ENCODE peak calls at places on chromosomes 11 and 22, in nine cellular contexts. One of them, this sample, is unnamed.
A peak's percentile ranks its signal among the peaks of the same experiment; 100 is the strongest.

GRCh38 chr11:116607027-116607426 is 165.8 kb downstream of the BUD13 start:
- DNase-seq in stomach: no peak
- DNase-seq in BE2C: no peak
- DNase-seq in endothelial cell: no peak
- DNase-seq in GM20000: no peak
- DNase-seq in AG10803: no peak
- DNase-seq in nephron progenitor cell: no peak
- DNase-seq in HFF-Myc: no peak
- DNase-seq in lower leg skin: peak; percentile 18
- DNase-seq in this sample: no peak

GRCh38 chr11:37504066-37504611 is 906.1 kb upstream of the RAG2 start:
- DNase-seq in stomach: no peak
- DNase-seq in BE2C: no peak
- DNase-seq in endothelial cell: no peak
- DNase-seq in GM20000: peak; percentile 30
- DNase-seq in AG10803: peak; percentile 52
- DNase-seq in nephron progenitor cell: no peak
- DNase-seq in HFF-Myc: peak; percentile 32
- DNase-seq in lower leg skin: no peak
- DNase-seq in this sample: no peak

GRCh38 chr11:35173011-35173511 is 34.1 kb downstream of the CD44 start:
- DNase-seq in stomach: peak; percentile 34
- DNase-seq in BE2C: no peak
- DNase-seq in endothelial cell: no peak
- DNase-seq in GM20000: peak; percentile 15
- DNase-seq in AG10803: no peak
- DNase-seq in nephron progenitor cell: no peak
- DNase-seq in HFF-Myc: no peak
- DNase-seq in lower leg skin: no peak
- DNase-seq in this sample: no peak

GRCh38 chr11:89275966-89276365 is 98.3 kb downstream of the TYR start:
- DNase-seq in stomach: no peak
- DNase-seq in BE2C: no peak
- DNase-seq in endothelial cell: no peak
- DNase-seq in GM20000: no peak
- DNase-seq in AG10803: no peak
- DNase-seq in nephron progenitor cell: no peak
- DNase-seq in HFF-Myc: no peak
- DNase-seq in lower leg skin: no peak
- DNase-seq in this sample: no peak

GRCh38 chr22:20438678-20439492 is 1.3 kb upstream of the SCARF2 start:
- DNase-seq in stomach: no peak
- DNase-seq in BE2C: peak; percentile 9
- DNase-seq in endothelial cell: no peak
- DNase-seq in GM20000: peak; percentile 43
- DNase-seq in AG10803: no peak
- DNase-seq in nephron progenitor cell: no peak
- DNase-seq in HFF-Myc: no peak
- DNase-seq in lower leg skin: peak; percentile 86
- DNase-seq in this sample: no peak

GRCh38 chr11:11856638-11857037 is 14.9 kb downstream of the USP47 start:
- DNase-seq in stomach: no peak
- DNase-seq in BE2C: no peak
- DNase-seq in endothelial cell: no peak
- DNase-seq in GM20000: no peak
- DNase-seq in AG10803: peak; percentile 53
- DNase-seq in nephron progenitor cell: no peak
- DNase-seq in HFF-Myc: no peak
- DNase-seq in lower leg skin: no peak
- DNase-seq in this sample: no peak

GRCh38 chr11:74185695-74186094 is 14.6 kb downstream of the PPME1 start:
- DNase-seq in stomach: no peak
- DNase-seq in BE2C: no peak
- DNase-seq in endothelial cell: no peak
- DNase-seq in GM20000: no peak
- DNase-seq in AG10803: no peak
- DNase-seq in nephron progenitor cell: no peak
- DNase-seq in HFF-Myc: peak; percentile 12
- DNase-seq in lower leg skin: no peak
- DNase-seq in this sample: no peak

GRCh38 chr11:94107363-94107762 is 21.3 kb upstream of the PANX1 start:
- DNase-seq in stomach: no peak
- DNase-seq in BE2C: no peak
- DNase-seq in endothelial cell: no peak
- DNase-seq in GM20000: no peak
- DNase-seq in AG10803: no peak
- DNase-seq in nephron progenitor cell: no peak
- DNase-seq in HFF-Myc: no peak
- DNase-seq in lower leg skin: no peak
- DNase-seq in this sample: no peak

GRCh38 chr22:41146573-41146972 is 54.2 kb downstream of the EP300 start:
- DNase-seq in stomach: no peak
- DNase-seq in BE2C: no peak
- DNase-seq in endothelial cell: no peak
- DNase-seq in GM20000: no peak
- DNase-seq in AG10803: no peak
- DNase-seq in nephron progenitor cell: no peak
- DNase-seq in HFF-Myc: no peak
- DNase-seq in lower leg skin: no peak
- DNase-seq in this sample: no peak

GRCh38 chr11:77990981-77991380 is 3.5 kb downstream of the INTS4 start:
- DNase-seq in stomach: no peak
- DNase-seq in BE2C: no peak
- DNase-seq in endothelial cell: no peak
- DNase-seq in GM20000: no peak
- DNase-seq in AG10803: no peak
- DNase-seq in nephron progenitor cell: no peak
- DNase-seq in HFF-Myc: no peak
- DNase-seq in lower leg skin: no peak
- DNase-seq in this sample: no peak

GRCh38 chr22:44623771-44624510 is 78.1 kb upstream of the PRR5 start:
- DNase-seq in stomach: no peak
- DNase-seq in BE2C: peak; percentile 57
- DNase-seq in endothelial cell: peak; percentile 70
- DNase-seq in GM20000: no peak
- DNase-seq in AG10803: peak; percentile 18
- DNase-seq in nephron progenitor cell: peak; percentile 55
- DNase-seq in HFF-Myc: no peak
- DNase-seq in lower leg skin: no peak
- DNase-seq in this sample: no peak

GRCh38 chr11:110797453-110797852 is 85.2 kb upstream of the ARHGAP20 start:
- DNase-seq in stomach: no peak
- DNase-seq in BE2C: no peak
- DNase-seq in endothelial cell: no peak
- DNase-seq in GM20000: peak; percentile 28
- DNase-seq in AG10803: no peak
- DNase-seq in nephron progenitor cell: no peak
- DNase-seq in HFF-Myc: no peak
- DNase-seq in lower leg skin: no peak
- DNase-seq in this sample: no peak

GRCh38 chr22:32994046-32994827 is 63.9 kb downstream of the SYN3 start:
- DNase-seq in stomach: no peak
- DNase-seq in BE2C: no peak
- DNase-seq in endothelial cell: no peak
- DNase-seq in GM20000: no peak
- DNase-seq in AG10803: no peak
- DNase-seq in nephron progenitor cell: no peak
- DNase-seq in HFF-Myc: no peak
- DNase-seq in lower leg skin: peak; percentile 88
- DNase-seq in this sample: no peak

GRCh38 chr22:20242393-20243175 is 25.5 kb downstream of the RTN4R start:
- DNase-seq in stomach: no peak
- DNase-seq in BE2C: no peak
- DNase-seq in endothelial cell: no peak
- DNase-seq in GM20000: no peak
- DNase-seq in AG10803: no peak
- DNase-seq in nephron progenitor cell: no peak
- DNase-seq in HFF-Myc: no peak
- DNase-seq in lower leg skin: no peak
- DNase-seq in this sample: no peak

GRCh38 chr11:119902656-119903181 is 173.7 kb upstream of the NECTIN1 start:
- DNase-seq in stomach: no peak
- DNase-seq in BE2C: no peak
- DNase-seq in endothelial cell: no peak
- DNase-seq in GM20000: no peak
- DNase-seq in AG10803: no peak
- DNase-seq in nephron progenitor cell: no peak
- DNase-seq in HFF-Myc: no peak
- DNase-seq in lower leg skin: no peak
- DNase-seq in this sample: no peak

GRCh38 chr11:94330789-94331188 is 26.4 kb downstream of the IZUMO1R start:
- DNase-seq in stomach: no peak
- DNase-seq in BE2C: no peak
- DNase-seq in endothelial cell: no peak
- DNase-seq in GM20000: no peak
- DNase-seq in AG10803: no peak
- DNase-seq in nephron progenitor cell: no peak
- DNase-seq in HFF-Myc: no peak
- DNase-seq in lower leg skin: no peak
- DNase-seq in this sample: no peak

GRCh38 chr22:41998361-41999261 is at the start of gene WBP2NL:
- DNase-seq in stomach: peak; percentile 92
- DNase-seq in BE2C: peak; percentile 92
- DNase-seq in endothelial cell: no peak
- DNase-seq in GM20000: peak; percentile 97
- DNase-seq in AG10803: peak; percentile 70
- DNase-seq in nephron progenitor cell: no peak
- DNase-seq in HFF-Myc: no peak
- DNase-seq in lower leg skin: peak; percentile 95
- DNase-seq in this sample: peak; percentile 83

GRCh38 chr22:19974233-19974861 is 32.7 kb upstream of the TXNRD2 start:
- DNase-seq in stomach: peak; percentile 53
- DNase-seq in BE2C: peak; percentile 94
- DNase-seq in endothelial cell: peak; percentile 78
- DNase-seq in GM20000: peak; percentile 83
- DNase-seq in AG10803: peak; percentile 48
- DNase-seq in nephron progenitor cell: peak; percentile 73
- DNase-seq in HFF-Myc: no peak
- DNase-seq in lower leg skin: no peak
- DNase-seq in this sample: no peak

GRCh38 chr11:32416301-32416700 is 19.0 kb downstream of the WT1 start:
- DNase-seq in stomach: no peak
- DNase-seq in BE2C: no peak
- DNase-seq in endothelial cell: no peak
- DNase-seq in GM20000: no peak
- DNase-seq in AG10803: no peak
- DNase-seq in nephron progenitor cell: no peak
- DNase-seq in HFF-Myc: no peak
- DNase-seq in lower leg skin: no peak
- DNase-seq in this sample: no peak

DNA sequence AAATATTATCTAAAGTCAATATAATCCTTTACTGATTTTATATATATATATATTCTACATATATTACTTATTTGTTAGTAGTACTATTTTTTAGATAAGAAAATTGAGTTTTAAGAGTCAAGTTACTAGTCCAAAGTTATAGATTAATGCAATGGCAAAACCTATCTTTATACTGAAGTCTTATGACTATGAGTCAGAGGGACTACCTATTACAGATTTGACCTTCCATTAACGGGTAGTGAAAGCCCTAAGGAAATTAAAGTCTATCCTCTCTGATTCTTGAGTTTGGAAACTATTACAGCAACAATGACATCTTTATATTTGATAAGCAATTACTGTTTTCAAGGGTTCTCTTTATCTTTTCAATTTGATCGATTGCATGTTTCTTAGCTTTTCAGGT is 315.8 kb downstream of the CASP12 start:
- DNase-seq in stomach: no peak
- DNase-seq in BE2C: no peak
- DNase-seq in endothelial cell: no peak
- DNase-seq in GM20000: no peak
- DNase-seq in AG10803: no peak
- DNase-seq in nephron progenitor cell: no peak
- DNase-seq in HFF-Myc: no peak
- DNase-seq in lower leg skin: no peak
- DNase-seq in this sample: no peak
- TF ChIP-seq CTCF in stomach: no peak
- TF ChIP-seq CTCF in BE2C: no peak
- TF ChIP-seq CTCF in endothelial cell: no peak
- TF ChIP-seq CTCF in GM20000: no peak
- TF ChIP-seq CTCF in AG10803: no peak
- TF ChIP-seq CTCF in nephron progenitor cell: no peak
- TF ChIP-seq CTCF in HFF-Myc: no peak
- TF ChIP-seq CTCF in lower leg skin: no peak
- TF ChIP-seq CTCF in this sample: no peak

GRCh38 chr22:24230911-24231656 is 13.8 kb downstream of the GGT5 start:
- DNase-seq in stomach: peak; percentile 74
- DNase-seq in BE2C: no peak
- DNase-seq in endothelial cell: peak; percentile 75
- DNase-seq in GM20000: peak; percentile 80
- DNase-seq in AG10803: no peak
- DNase-seq in nephron progenitor cell: peak; percentile 63
- DNase-seq in HFF-Myc: no peak
- DNase-seq in lower leg skin: no peak
- DNase-seq in this sample: peak; percentile 61
- TF ChIP-seq CTCF in stomach: peak; percentile 18
- TF ChIP-seq CTCF in BE2C: peak; percentile 29
- TF ChIP-seq CTCF in endothelial cell: peak; percentile 70
- TF ChIP-seq CTCF in GM20000: peak; percentile 45
- TF ChIP-seq CTCF in AG10803: peak; percentile 18
- TF ChIP-seq CTCF in nephron progenitor cell: peak; percentile 42
- TF ChIP-seq CTCF in HFF-Myc: peak; percentile 25
- TF ChIP-seq CTCF in lower leg skin: no peak
- TF ChIP-seq CTCF in this sample: no peak

GRCh38 chr11:101974255-101974654 is 57.9 kb upstream of the ANGPTL5 start:
- DNase-seq in stomach: no peak
- DNase-seq in BE2C: no peak
- DNase-seq in endothelial cell: no peak
- DNase-seq in GM20000: no peak
- DNase-seq in AG10803: peak; percentile 33
- DNase-seq in nephron progenitor cell: no peak
- DNase-seq in HFF-Myc: peak; percentile 2
- DNase-seq in lower leg skin: no peak
- DNase-seq in this sample: no peak
- TF ChIP-seq CTCF in stomach: no peak
- TF ChIP-seq CTCF in BE2C: no peak
- TF ChIP-seq CTCF in endothelial cell: no peak
- TF ChIP-seq CTCF in GM20000: no peak
- TF ChIP-seq CTCF in AG10803: peak; percentile 52
- TF ChIP-seq CTCF in nephron progenitor cell: no peak
- TF ChIP-seq CTCF in HFF-Myc: no peak
- TF ChIP-seq CTCF in lower leg skin: no peak
- TF ChIP-seq CTCF in this sample: no peak

DNA sequence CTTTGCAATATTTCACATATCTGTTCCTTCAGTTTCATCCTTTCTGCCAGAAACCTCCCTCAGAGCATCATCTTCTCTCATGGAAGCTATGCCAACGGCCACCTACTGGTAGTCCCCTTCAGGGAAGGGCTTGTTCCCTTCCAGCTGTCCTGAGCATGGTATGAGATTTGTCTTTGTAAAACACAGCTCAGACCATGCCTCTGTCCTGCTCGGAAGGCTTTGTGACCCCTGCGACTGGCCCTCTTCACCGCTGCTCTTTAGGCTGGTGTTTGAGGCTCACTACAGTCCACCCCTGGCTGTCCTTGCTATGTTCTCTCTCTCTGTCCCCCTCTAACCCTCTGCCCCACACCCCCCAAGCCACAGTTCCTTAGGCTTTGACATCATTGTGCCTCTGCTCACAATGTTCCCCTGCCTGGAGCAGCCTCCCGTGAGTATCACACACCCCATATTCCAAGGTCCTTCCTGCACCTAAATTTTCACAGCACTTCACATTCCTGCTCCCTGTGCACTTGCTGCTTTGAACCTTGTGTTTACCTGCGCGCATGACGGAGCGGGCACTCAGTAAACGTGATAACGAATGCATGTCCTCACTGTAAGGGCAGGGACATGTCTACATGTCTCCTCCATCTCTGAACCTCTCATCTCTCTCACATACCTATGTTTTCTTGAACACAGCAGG is 24.0 kb upstream of the ACER3 start:
- DNase-seq in stomach: peak; percentile 48
- DNase-seq in BE2C: no peak
- DNase-seq in endothelial cell: no peak
- DNase-seq in GM20000: no peak
- DNase-seq in AG10803: no peak
- DNase-seq in nephron progenitor cell: no peak
- DNase-seq in HFF-Myc: no peak
- DNase-seq in lower leg skin: no peak
- DNase-seq in this sample: no peak
- TF ChIP-seq CTCF in stomach: no peak
- TF ChIP-seq CTCF in BE2C: no peak
- TF ChIP-seq CTCF in endothelial cell: no peak
- TF ChIP-seq CTCF in GM20000: no peak
- TF ChIP-seq CTCF in AG10803: peak; percentile 59
- TF ChIP-seq CTCF in nephron progenitor cell: no peak
- TF ChIP-seq CTCF in HFF-Myc: peak; percentile 30
- TF ChIP-seq CTCF in lower leg skin: no peak
- TF ChIP-seq CTCF in this sample: no peak

This sample was measured in activated B cell treated with CpG ODN at 0.5 μM for 24 hours.